ENCODE peak calls at places on chromosomes 3 and 15, in four cellular contexts. D is GM12878, M is HepG2, J is K562. C is an unnamed sample.

GRCh38 chr3:177523991-177524438 is 326.7 kb upstream of the TBL1XR1 start:
- DNase-seq in D (no peak), M (peak), J (no peak), C (no peak)

GRCh38 chr3:107346559-107346958 is 30.7 kb upstream of the CCDC54 start:
- DNase-seq in D (no peak), M (no peak), J (no peak), C (no peak)

GRCh38 chr3:47007482-47008257 is 28.2 kb downstream of the NBEAL2 start:
- DNase-seq in D (no peak), M (no peak), J (no peak), C (no peak)

GRCh38 chr15:58212909-58213526 is 74.8 kb downstream of the AQP9 start:
- DNase-seq in D (no peak), M (peak), J (no peak), C (peak)

GRCh38 chr3:151204530-151205401 is 1.8 kb upstream of the GPR171 start:
- DNase-seq in D (no peak), M (no peak), J (no peak), C (no peak)

GRCh38 chr3:151379083-151379734 is 5.3 kb downstream of the P2RY12 start:
- DNase-seq in D (no peak), M (peak), J (peak), C (peak)

GRCh38 chr3:21786454-21786829 is 35.4 kb upstream of the ZNF385D start:
- DNase-seq in D (no peak), M (no peak), J (no peak), C (no peak)

GRCh38 chr3:109773006-109773405 is 435.7 kb upstream of the DPPA4 start:
- DNase-seq in D (no peak), M (no peak), J (no peak), C (peak)

GRCh38 chr3:115165266-115165665 is 18.2 kb upstream of the ZBTB20 start:
- DNase-seq in D (no peak), M (no peak), J (no peak), C (no peak)

DNA sequence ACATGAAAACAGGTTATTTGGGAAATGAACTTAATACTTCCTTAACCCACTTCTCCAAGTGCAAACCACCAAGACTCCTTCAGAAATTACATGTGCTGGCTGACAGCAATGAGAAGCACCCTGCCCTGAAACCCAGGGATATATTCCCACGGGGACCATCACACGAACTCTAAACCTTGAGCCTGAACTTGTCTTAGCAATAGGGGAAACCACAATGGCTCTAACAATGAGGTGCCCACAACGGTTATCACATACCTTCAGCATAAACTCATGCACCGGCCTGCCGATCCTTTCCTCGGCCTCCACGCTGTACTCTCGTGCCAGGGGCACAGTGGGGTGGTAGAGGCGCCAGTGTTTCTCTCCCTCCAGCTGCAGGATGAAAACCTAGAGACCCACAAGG is 13.4 kb downstream of the RIOX2 start:
- DNase-seq in D (no peak), M (no peak), J (no peak), C (no peak)
- TF ChIP-seq TARDBP in D (no peak), M (no peak), J (no peak), C (no peak)

GRCh38 chr15:60520041-60520824 is 41.3 kb upstream of the ICE2 start:
- DNase-seq in D (no peak), M (no peak), J (no peak), C (no peak)

GRCh38 chr15:60519218-60519617 is 40.3 kb upstream of the ICE2 start:
- DNase-seq in D (no peak), M (no peak), J (no peak), C (no peak)

GRCh38 chr15:60523056-60523455 is 44.1 kb upstream of the ICE2 start:
- DNase-seq in D (no peak), M (no peak), J (no peak), C (no peak)

GRCh38 chr15:60518511-60518910 is 39.6 kb upstream of the ICE2 start:
- DNase-seq in D (no peak), M (no peak), J (no peak), C (no peak)

GRCh38 chr15:60520825-60521368 is 42.0 kb upstream of the ICE2 start:
- DNase-seq in D (no peak), M (peak), J (peak), C (peak)
- TF ChIP-seq TARDBP in D (no peak), M (no peak), J (no peak), C (no peak)

DNA sequence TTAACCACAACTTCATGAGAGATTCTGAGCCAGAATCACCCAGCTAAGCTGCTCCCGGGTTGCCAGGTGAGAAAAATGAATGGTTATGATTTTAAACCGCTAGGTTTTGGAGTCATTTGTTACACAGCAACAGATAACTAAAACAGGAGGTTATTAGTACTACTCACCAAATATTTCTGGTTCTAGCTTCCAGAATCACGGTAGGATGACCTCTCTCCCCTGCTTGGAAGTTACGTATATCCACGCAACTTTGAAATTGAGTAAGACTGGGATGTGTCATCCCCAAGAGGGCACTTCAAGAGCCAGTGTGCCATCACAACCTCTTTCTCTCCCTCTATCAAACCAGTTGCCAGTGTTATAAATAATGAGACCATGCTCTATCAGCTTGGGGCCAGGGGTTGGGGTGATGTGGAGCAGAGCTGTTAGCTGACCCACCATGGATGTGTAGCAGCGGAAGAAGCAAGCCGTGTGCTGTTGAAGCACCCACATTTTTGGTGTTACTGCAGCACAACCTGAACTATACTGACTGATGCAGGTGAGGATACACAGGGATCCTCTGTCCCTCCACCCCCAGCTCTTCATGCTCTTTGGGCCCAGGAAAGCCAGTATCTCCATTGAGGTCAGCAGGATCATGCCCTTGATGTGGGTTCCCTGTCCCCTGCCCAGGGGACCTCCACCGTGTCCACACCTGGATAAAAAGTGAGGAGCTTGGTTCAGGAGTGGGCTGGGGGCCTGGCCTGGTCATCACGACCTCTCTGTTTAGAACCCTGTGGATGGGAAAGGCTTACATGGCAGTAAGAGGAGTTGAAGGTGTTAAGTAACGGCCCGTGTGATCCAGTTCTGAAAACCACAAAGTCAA is 19.4 kb upstream of the ALDH1A3 start:
- DNase-seq in D (no peak), M (no peak), J (no peak), C (no peak)
- TF ChIP-seq TARDBP in D (no peak), M (no peak), J (no peak), C (no peak)

GRCh38 chr15:70486451-70487379 is 276.6 kb downstream of the UACA start:
- DNase-seq in D (peak), M (no peak), J (no peak), C (no peak)
- TF ChIP-seq TARDBP in D (no peak), M (no peak), J (no peak), C (no peak)

DNA sequence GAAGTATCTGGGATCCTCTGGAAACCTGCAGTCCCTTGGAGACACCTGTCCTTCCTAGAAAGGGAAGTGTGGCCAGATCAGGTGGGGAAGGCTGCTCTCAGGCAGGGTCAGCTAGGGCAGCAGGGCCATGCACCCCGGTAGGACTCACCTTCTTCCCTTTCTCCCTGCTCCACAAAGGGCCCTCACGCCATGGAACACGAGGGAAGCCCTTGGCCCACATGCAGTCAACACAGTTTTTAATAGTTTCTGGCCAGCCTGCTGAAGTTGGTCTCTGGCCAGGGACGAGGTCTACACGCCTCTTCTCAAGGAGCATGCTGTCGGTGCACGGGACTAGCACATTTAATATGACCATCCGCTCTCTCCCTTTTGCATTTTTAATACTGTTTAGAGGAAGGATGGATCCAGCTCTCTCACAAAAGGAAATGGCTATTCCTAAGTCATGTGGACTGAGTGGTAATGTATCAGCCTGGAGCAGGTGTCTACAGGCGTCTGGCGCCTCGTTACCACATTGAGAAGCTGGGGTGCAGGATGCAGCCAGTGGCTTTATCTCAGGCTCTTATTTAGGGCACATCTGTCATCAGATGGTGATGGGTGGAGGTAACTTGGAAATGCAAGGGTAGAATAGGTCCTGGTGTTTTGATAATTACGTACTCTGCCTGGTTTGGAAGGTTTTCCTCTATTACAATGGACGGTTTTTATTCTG is 153.9 kb downstream of the KLF13 start:
- DNase-seq in D (no peak), M (no peak), J (no peak), C (no peak)
- TF ChIP-seq TARDBP in D (no peak), M (no peak), J (no peak), C (no peak)

DNA sequence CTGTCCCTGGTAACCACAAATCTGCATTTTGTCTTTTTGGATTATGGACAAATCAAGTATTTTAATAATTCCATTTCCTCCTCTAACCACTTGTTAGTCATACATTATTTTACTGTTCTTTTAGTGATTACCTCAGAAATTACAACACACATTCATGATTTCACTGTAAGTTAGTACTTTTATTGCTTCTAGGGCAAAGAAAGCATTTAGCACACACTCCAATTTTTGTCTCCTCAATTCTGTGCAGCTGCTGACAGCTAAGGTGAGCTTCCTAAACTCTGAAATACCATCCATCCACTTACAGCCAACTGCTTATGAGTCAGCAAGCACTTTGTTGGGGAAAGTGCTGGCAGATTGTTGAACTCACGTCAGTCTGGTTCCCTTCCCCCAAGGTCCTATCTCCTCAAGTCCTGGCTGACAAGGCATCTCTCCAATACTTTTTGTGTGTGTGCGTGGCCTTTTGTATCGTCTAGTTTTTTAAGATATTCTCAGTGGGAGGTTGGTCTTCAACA is 49.4 kb upstream of the TNFAIP8L3 start:
- DNase-seq in D (no peak), M (no peak), J (peak), C (no peak)
- TF ChIP-seq TARDBP in D (no peak), M (no peak), J (no peak), C (no peak)

GRCh38 chr3:186021673-186022362 is 84.0 kb upstream of the TRA2B start:
- DNase-seq in D (no peak), M (no peak), J (no peak), C (no peak)
- TF ChIP-seq TARDBP in D (no peak), M (no peak), J (no peak), C (no peak)

GRCh38 chr3:12513694-12514446 is 29.6 kb downstream of the TSEN2 start:
- DNase-seq in D (no peak), M (no peak), J (no peak), C (no peak)
- TF ChIP-seq TARDBP in D (no peak), M (no peak), J (no peak), C (no peak)

DNA sequence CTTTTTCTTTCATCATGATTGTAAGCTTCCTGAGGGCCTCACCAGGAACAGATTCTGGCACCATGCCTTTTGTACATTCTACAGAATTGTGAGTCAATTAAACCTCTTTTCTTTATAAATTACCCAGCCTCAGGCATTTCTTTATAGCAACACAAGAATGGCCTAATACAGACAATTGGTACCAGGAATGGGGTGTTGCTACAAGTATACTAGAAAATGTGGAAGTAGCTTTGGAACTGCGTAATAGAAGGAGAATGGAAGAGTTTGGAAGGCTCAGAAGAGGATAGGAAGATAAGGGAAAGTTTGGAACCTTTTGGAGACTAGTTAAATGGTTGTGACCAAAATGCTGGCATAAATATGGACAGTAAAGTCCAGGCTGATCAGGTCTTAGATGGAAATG is 108.9 kb upstream of the PLSCR4 start:
- DNase-seq in D (no peak), M (no peak), J (no peak), C (no peak)
- TF ChIP-seq TARDBP in D (no peak), M (no peak), J (no peak), C (no peak)

DNA sequence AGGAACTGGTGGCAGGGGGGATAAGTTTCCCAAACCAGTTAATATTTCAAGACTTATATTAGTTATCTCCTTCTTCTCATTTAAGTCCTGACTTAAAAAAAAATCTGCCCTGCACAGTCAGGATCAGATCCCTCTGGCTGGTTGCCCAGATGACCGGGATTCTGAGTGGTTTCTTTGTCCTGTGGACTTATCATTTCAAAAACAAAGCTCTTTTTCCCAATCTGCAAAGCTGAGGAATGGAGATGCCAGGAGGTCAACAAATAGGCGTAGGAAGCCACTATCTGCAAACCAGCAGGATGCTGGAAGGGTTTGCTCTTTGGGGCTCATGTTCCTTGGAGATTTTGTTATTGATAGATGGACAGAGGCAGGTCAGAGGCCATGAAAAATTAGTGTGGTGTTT is 5.8 kb downstream of the C3orf20 start:
- DNase-seq in D (no peak), M (peak), J (no peak), C (no peak)
- TF ChIP-seq TARDBP in D (no peak), M (no peak), J (no peak), C (no peak)